ENCODE peak calls at places on chromosome 18, in ten cellular contexts. One of them, this sample, is unnamed.

GRCh38 chr18:78642561-78643398 is 336.8 kb upstream of the SALL3 start:
- DNase-seq in mammary epithelial cell: no peak
- DNase-seq in coronary artery: no peak
- DNase-seq in pancreas: no peak
- DNase-seq in ovary: no peak
- DNase-seq in adrenal gland: no peak
- DNase-seq in left ventricle myocardium inferior: no peak
- DNase-seq in AG04450: no peak
- DNase-seq in cardiac muscle cell: no peak
- DNase-seq in gastrocnemius medialis: no peak
- DNase-seq in this sample: no peak

GRCh38 chr18:45399643-45400042 is 215.6 kb upstream of the SLC14A2 start:
- DNase-seq in mammary epithelial cell: no peak
- DNase-seq in coronary artery: no peak
- DNase-seq in pancreas: no peak
- DNase-seq in ovary: no peak
- DNase-seq in adrenal gland: no peak
- DNase-seq in left ventricle myocardium inferior: peak; percentile 45
- DNase-seq in AG04450: no peak
- DNase-seq in cardiac muscle cell: no peak
- DNase-seq in gastrocnemius medialis: no peak
- DNase-seq in this sample: peak; percentile 35

GRCh38 chr18:11118051-11118450 is 31.3 kb downstream of the PIEZO2 start:
- DNase-seq in mammary epithelial cell: no peak
- DNase-seq in coronary artery: no peak
- DNase-seq in pancreas: no peak
- DNase-seq in ovary: no peak
- DNase-seq in adrenal gland: no peak
- DNase-seq in left ventricle myocardium inferior: no peak
- DNase-seq in AG04450: no peak
- DNase-seq in cardiac muscle cell: no peak
- DNase-seq in gastrocnemius medialis: no peak
- DNase-seq in this sample: no peak

GRCh38 chr18:3525870-3526420 is 76.0 kb downstream of the TGIF1 start:
- DNase-seq in mammary epithelial cell: no peak
- DNase-seq in coronary artery: no peak
- DNase-seq in pancreas: no peak
- DNase-seq in ovary: no peak
- DNase-seq in adrenal gland: no peak
- DNase-seq in left ventricle myocardium inferior: no peak
- DNase-seq in AG04450: no peak
- DNase-seq in cardiac muscle cell: no peak
- DNase-seq in gastrocnemius medialis: peak; percentile 24
- DNase-seq in this sample: peak; percentile 39

GRCh38 chr18:57585421-57585820 is 1.1 kb downstream of the FECH start:
- DNase-seq in mammary epithelial cell: peak; percentile 53
- DNase-seq in coronary artery: no peak
- DNase-seq in pancreas: no peak
- DNase-seq in ovary: no peak
- DNase-seq in adrenal gland: no peak
- DNase-seq in left ventricle myocardium inferior: no peak
- DNase-seq in AG04450: no peak
- DNase-seq in cardiac muscle cell: no peak
- DNase-seq in gastrocnemius medialis: no peak
- DNase-seq in this sample: peak; percentile 29

GRCh38 chr18:28065031-28065792 is 111.7 kb downstream of the CDH2 start:
- DNase-seq in mammary epithelial cell: peak; percentile 47
- DNase-seq in coronary artery: no peak
- DNase-seq in pancreas: no peak
- DNase-seq in ovary: no peak
- DNase-seq in adrenal gland: no peak
- DNase-seq in left ventricle myocardium inferior: no peak
- DNase-seq in AG04450: peak; percentile 56
- DNase-seq in cardiac muscle cell: peak; percentile 50
- DNase-seq in gastrocnemius medialis: no peak
- DNase-seq in this sample: no peak

GRCh38 chr18:48934708-48935432 is 15.9 kb downstream of the SMAD7 start:
- DNase-seq in mammary epithelial cell: no peak
- DNase-seq in coronary artery: peak; percentile 79
- DNase-seq in pancreas: no peak
- DNase-seq in ovary: no peak
- DNase-seq in adrenal gland: peak; percentile 78
- DNase-seq in left ventricle myocardium inferior: peak; percentile 84
- DNase-seq in AG04450: no peak
- DNase-seq in cardiac muscle cell: peak; percentile 58
- DNase-seq in gastrocnemius medialis: peak; percentile 97
- DNase-seq in this sample: no peak

GRCh38 chr18:62372156-62372555 is 47.0 kb downstream of the TNFRSF11A start:
- DNase-seq in mammary epithelial cell: no peak
- DNase-seq in coronary artery: no peak
- DNase-seq in pancreas: no peak
- DNase-seq in ovary: no peak
- DNase-seq in adrenal gland: no peak
- DNase-seq in left ventricle myocardium inferior: no peak
- DNase-seq in AG04450: no peak
- DNase-seq in cardiac muscle cell: no peak
- DNase-seq in gastrocnemius medialis: no peak
- DNase-seq in this sample: no peak

GRCh38 chr18:78126106-78126505 is 853.5 kb upstream of the SALL3 start:
- DNase-seq in mammary epithelial cell: no peak
- DNase-seq in coronary artery: no peak
- DNase-seq in pancreas: no peak
- DNase-seq in ovary: no peak
- DNase-seq in adrenal gland: no peak
- DNase-seq in left ventricle myocardium inferior: no peak
- DNase-seq in AG04450: no peak
- DNase-seq in cardiac muscle cell: no peak
- DNase-seq in gastrocnemius medialis: no peak
- DNase-seq in this sample: no peak

GRCh38 chr18:54647176-54647575 is 56.1 kb downstream of the DYNAP start:
- DNase-seq in mammary epithelial cell: peak; percentile 37
- DNase-seq in coronary artery: no peak
- DNase-seq in pancreas: peak; percentile 32
- DNase-seq in ovary: no peak
- DNase-seq in adrenal gland: no peak
- DNase-seq in left ventricle myocardium inferior: no peak
- DNase-seq in AG04450: no peak
- DNase-seq in cardiac muscle cell: peak; percentile 56
- DNase-seq in gastrocnemius medialis: no peak
- DNase-seq in this sample: peak; percentile 54

DNA sequence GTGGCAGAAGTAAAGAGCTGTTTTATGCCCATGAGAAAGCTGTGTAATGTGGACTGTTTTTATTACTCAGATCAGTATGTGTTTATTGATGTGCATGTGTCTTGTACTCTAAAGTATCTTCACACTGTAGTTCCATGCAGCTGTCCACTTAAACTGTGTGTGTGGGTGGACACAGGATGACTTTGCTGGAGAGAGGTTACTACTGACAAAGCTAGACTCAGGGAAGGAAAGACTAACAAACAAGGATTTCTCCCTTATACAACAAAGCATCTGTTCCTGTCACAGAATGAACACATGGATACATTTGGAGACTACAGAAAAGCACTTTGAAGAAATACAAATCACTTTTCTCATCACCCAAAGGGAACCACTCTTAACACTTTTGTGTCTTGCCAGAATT is 10.0 kb downstream of the FHOD3 start:
- DNase-seq in mammary epithelial cell: no peak
- DNase-seq in coronary artery: no peak
- DNase-seq in pancreas: no peak
- DNase-seq in ovary: no peak
- DNase-seq in adrenal gland: no peak
- DNase-seq in left ventricle myocardium inferior: no peak
- DNase-seq in AG04450: peak; percentile 41
- DNase-seq in cardiac muscle cell: no peak
- DNase-seq in gastrocnemius medialis: no peak
- DNase-seq in this sample: no peak
- H3K27ac ChIP-seq in mammary epithelial cell: no peak overlapping the region
- H3K27ac ChIP-seq in coronary artery: no peak overlapping the region
- H3K27ac ChIP-seq in pancreas: no peak overlapping the region
- H3K27ac ChIP-seq in ovary: no peak overlapping the region
- H3K27ac ChIP-seq in adrenal gland: no peak overlapping the region
- H3K27ac ChIP-seq in left ventricle myocardium inferior: no peak overlapping the region
- H3K27ac ChIP-seq in AG04450: no peak overlapping the region
- H3K27ac ChIP-seq in cardiac muscle cell: no peak overlapping the region
- H3K27ac ChIP-seq in gastrocnemius medialis: no peak overlapping the region
- H3K27ac ChIP-seq in this sample: no peak overlapping the region

DNA sequence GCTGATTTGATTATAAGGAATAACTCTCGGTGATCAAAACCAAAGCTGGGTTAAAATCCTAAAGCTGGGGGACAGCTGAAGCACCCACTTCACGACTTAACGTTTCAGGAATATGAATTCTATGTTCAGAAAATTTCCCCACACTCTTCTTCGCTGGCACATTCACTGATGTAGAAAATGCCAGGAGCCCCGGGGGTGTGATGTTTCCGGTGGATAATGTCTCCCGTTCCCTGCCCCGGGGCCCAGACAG is 191.4 kb upstream of the TCF4 start:
- DNase-seq in mammary epithelial cell: peak; percentile 22
- DNase-seq in coronary artery: no peak
- DNase-seq in pancreas: no peak
- DNase-seq in ovary: no peak
- DNase-seq in adrenal gland: no peak
- DNase-seq in left ventricle myocardium inferior: peak; percentile 34
- DNase-seq in AG04450: no peak
- DNase-seq in cardiac muscle cell: no peak
- DNase-seq in gastrocnemius medialis: no peak
- DNase-seq in this sample: no peak
- H3K27ac ChIP-seq in mammary epithelial cell: no peak overlapping the region
- H3K27ac ChIP-seq in coronary artery: no peak overlapping the region
- H3K27ac ChIP-seq in pancreas: no peak overlapping the region
- H3K27ac ChIP-seq in ovary: no peak overlapping the region
- H3K27ac ChIP-seq in adrenal gland: no peak overlapping the region
- H3K27ac ChIP-seq in left ventricle myocardium inferior: peak overlapping the region; percentile 94
- H3K27ac ChIP-seq in AG04450: no peak overlapping the region
- H3K27ac ChIP-seq in cardiac muscle cell: no peak overlapping the region
- H3K27ac ChIP-seq in gastrocnemius medialis: peak overlapping the region; percentile 80
- H3K27ac ChIP-seq in this sample: no peak overlapping the region

GRCh38 chr18:34223893-34224422 is 755 bp downstream of the NOL4 start:
- DNase-seq in mammary epithelial cell: no peak
- DNase-seq in coronary artery: no peak
- DNase-seq in pancreas: no peak
- DNase-seq in ovary: no peak
- DNase-seq in adrenal gland: no peak
- DNase-seq in left ventricle myocardium inferior: no peak
- DNase-seq in AG04450: no peak
- DNase-seq in cardiac muscle cell: no peak
- DNase-seq in gastrocnemius medialis: no peak
- DNase-seq in this sample: no peak
- H3K27ac ChIP-seq in mammary epithelial cell: no peak overlapping the region
- H3K27ac ChIP-seq in coronary artery: no peak overlapping the region
- H3K27ac ChIP-seq in pancreas: no peak overlapping the region
- H3K27ac ChIP-seq in ovary: no peak overlapping the region
- H3K27ac ChIP-seq in adrenal gland: no peak overlapping the region
- H3K27ac ChIP-seq in left ventricle myocardium inferior: no peak overlapping the region
- H3K27ac ChIP-seq in AG04450: no peak overlapping the region
- H3K27ac ChIP-seq in cardiac muscle cell: no peak overlapping the region
- H3K27ac ChIP-seq in gastrocnemius medialis: no peak overlapping the region
- H3K27ac ChIP-seq in this sample: no peak overlapping the region

GRCh38 chr18:68316636-68317035 is 398.3 kb downstream of the TMX3 start:
- DNase-seq in mammary epithelial cell: peak; percentile 5
- DNase-seq in coronary artery: no peak
- DNase-seq in pancreas: no peak
- DNase-seq in ovary: no peak
- DNase-seq in adrenal gland: no peak
- DNase-seq in left ventricle myocardium inferior: no peak
- DNase-seq in AG04450: no peak
- DNase-seq in cardiac muscle cell: no peak
- DNase-seq in gastrocnemius medialis: no peak
- DNase-seq in this sample: no peak
- H3K27ac ChIP-seq in mammary epithelial cell: no peak overlapping the region
- H3K27ac ChIP-seq in coronary artery: no peak overlapping the region
- H3K27ac ChIP-seq in pancreas: no peak overlapping the region
- H3K27ac ChIP-seq in ovary: no peak overlapping the region
- H3K27ac ChIP-seq in adrenal gland: no peak overlapping the region
- H3K27ac ChIP-seq in left ventricle myocardium inferior: no peak overlapping the region
- H3K27ac ChIP-seq in AG04450: no peak overlapping the region
- H3K27ac ChIP-seq in cardiac muscle cell: no peak overlapping the region
- H3K27ac ChIP-seq in gastrocnemius medialis: no peak overlapping the region
- H3K27ac ChIP-seq in this sample: no peak overlapping the region

This sample was measured in small intestine.